ENCODE peak calls at places on chromosomes 3 and 15, in four cellular contexts. N is HL-60, K is GM12878, T is K562. I is an unnamed sample.

GRCh38 chr3:114406286-114406685 is 112.5 kb downstream of the TIGIT start:
- DNase-seq in N (no peak), K (no peak), T (no peak), I (no peak)

GRCh38 chr15:56042982-56043980 is 49.9 kb upstream of the NEDD4 start:
- DNase-seq in N (no peak), K (peak), T (no peak), I (no peak)

GRCh38 chr3:132268956-132269355 is 48.3 kb upstream of the ACP3 start:
- DNase-seq in N (no peak), K (no peak), T (no peak), I (no peak)

GRCh38 chr3:46097691-46098241 is 70.5 kb upstream of the XCR1 start:
- DNase-seq in N (peak), K (no peak), T (no peak), I (no peak)

GRCh38 chr15:52337198-52337853 is 41.7 kb upstream of the MYO5C start:
- DNase-seq in N (no peak), K (no peak), T (no peak), I (no peak)

GRCh38 chr15:31338879-31339557 is 12.4 kb downstream of the KLF13 start:
- DNase-seq in N (peak), K (peak), T (no peak), I (no peak)

GRCh38 chr3:58084788-58085543 is 76.7 kb downstream of the FLNB start:
- DNase-seq in N (no peak), K (peak), T (peak), I (no peak)

GRCh38 chr3:25438791-25439555 is 10.9 kb downstream of the RARB start:
- DNase-seq in N (no peak), K (no peak), T (no peak), I (no peak)

GRCh38 chr3:112519424-112520001 is 20.2 kb upstream of the BTLA start:
- DNase-seq in N (peak), K (peak), T (peak), I (peak)

GRCh38 chr3:71392277-71392676 is 191.3 kb downstream of the FOXP1 start:
- DNase-seq in N (no peak), K (no peak), T (no peak), I (no peak)

GRCh38 chr3:101695779-101696372 is 9.4 kb upstream of the RPL24 start:
- DNase-seq in N (no peak), K (no peak), T (peak), I (no peak)

GRCh38 chr15:59160880-59161593 is 45.6 kb upstream of the LDHAL6B start:
- DNase-seq in N (no peak), K (no peak), T (peak), I (no peak)

GRCh38 chr15:51503003-51503402 is 119.6 kb downstream of the DMXL2 start:
- DNase-seq in N (no peak), K (no peak), T (no peak), I (no peak)

GRCh38 chr3:168847293-168847883 is 751.7 kb upstream of the GOLIM4 start:
- DNase-seq in N (no peak), K (peak), T (no peak), I (no peak)

GRCh38 chr15:65298731-65299130 is 2.9 kb downstream of the RNU5A-1 start:
- DNase-seq in N (no peak), K (no peak), T (no peak), I (no peak)

GRCh38 chr3:9023191-9023590 is 59.9 kb upstream of the RAD18 start:
- DNase-seq in N (no peak), K (no peak), T (no peak), I (no peak)

GRCh38 chr15:101329309-101329863 is 34.3 kb upstream of the SNRPA1 start:
- DNase-seq in N (no peak), K (no peak), T (no peak), I (no peak)

GRCh38 chr3:43621406-43621973 is 321 bp downstream of the ANO10 start:
- DNase-seq in N (no peak), K (no peak), T (no peak), I (no peak)

GRCh38 chr3:129231331-129232119 is 17.9 kb upstream of the COPG1 start:
- DNase-seq in N (no peak), K (no peak), T (no peak), I (no peak)

GRCh38 chr3:121626495-121626894 is 33.3 kb downstream of the FBXO40 start:
- DNase-seq in N (no peak), K (no peak), T (no peak), I (no peak)

GRCh38 chr15:89127054-89127702 is 38.9 kb downstream of the ABHD2 start:
- DNase-seq in N (no peak), K (no peak), T (no peak), I (no peak)

GRCh38 chr3:31321620-31322019 is 211.1 kb upstream of the STT3B start:
- DNase-seq in N (no peak), K (no peak), T (no peak), I (no peak)

GRCh38 chr3:187742351-187743171 is 2.7 kb downstream of the BCL6 start:
- DNase-seq in N (peak), K (no peak), T (no peak), I (no peak)

GRCh38 chr15:24955549-24955929 is 752 bp downstream of the SNRPN start:
- DNase-seq in N (no peak), K (no peak), T (no peak), I (no peak)

GRCh38 chr15:57647791-57648130 is 56.1 kb downstream of the MYZAP start:
- DNase-seq in N (no peak), K (no peak), T (no peak), I (no peak)

GRCh38 chr3:97932387-97932801 is 39.8 kb downstream of the RIOX2 start:
- DNase-seq in N (no peak), K (no peak), T (peak), I (no peak)

GRCh38 chr3:43194490-43195115 is 88.7 kb upstream of the POMGNT2 start:
- DNase-seq in N (no peak), K (no peak), T (no peak), I (no peak)

GRCh38 chr3:83765971-83766370 is 1192.8 kb upstream of the CADM2 start:
- DNase-seq in N (no peak), K (no peak), T (no peak), I (no peak)

GRCh38 chr3:184884359-184885017 is 72.5 kb downstream of the VPS8 start:
- DNase-seq in N (no peak), K (peak), T (no peak), I (peak)

GRCh38 chr15:88920186-88920891 is 7.2 kb upstream of the MFGE8 start:
- DNase-seq in N (no peak), K (no peak), T (no peak), I (no peak)

GRCh38 chr15:61621146-61621545 is 392.0 kb upstream of the RORA start:
- DNase-seq in N (no peak), K (no peak), T (peak), I (no peak)

GRCh38 chr3:107969994-107970896 is 120.6 kb downstream of the CD47 start:
- DNase-seq in N (no peak), K (no peak), T (no peak), I (no peak)

GRCh38 chr15:31019986-31020385 is 28.6 kb upstream of the MTMR10 start:
- DNase-seq in N (no peak), K (no peak), T (no peak), I (no peak)

GRCh38 chr15:83854950-83855707 is 201.2 kb downstream of the ADAMTSL3 start:
- DNase-seq in N (no peak), K (no peak), T (no peak), I (no peak)

GRCh38 chr3:152272771-152273242 is 4.1 kb downstream of the MBNL1 start:
- DNase-seq in N (no peak), K (no peak), T (no peak), I (no peak)

GRCh38 chr15:38389924-38390542 is 63.9 kb upstream of the FAM98B start:
- DNase-seq in N (peak), K (peak), T (peak), I (no peak)
- TF ChIP-seq SPI1 in N (no peak), K (no peak), T (no peak), I (no peak)

GRCh38 chr15:79640206-79640605 is 208.1 kb downstream of the MINAR1 start:
- DNase-seq in N (no peak), K (no peak), T (no peak), I (no peak)
- TF ChIP-seq POLR2AphosphoS5 in N (no peak), K (no peak), T (no peak), I (no peak)

GRCh38 chr15:68608206-68608843 is 29.5 kb downstream of the CORO2B start:
- DNase-seq in N (no peak), K (no peak), T (no peak), I (no peak)
- TF ChIP-seq SPI1 in N (no peak), K (no peak), T (no peak), I (no peak)

DNA sequence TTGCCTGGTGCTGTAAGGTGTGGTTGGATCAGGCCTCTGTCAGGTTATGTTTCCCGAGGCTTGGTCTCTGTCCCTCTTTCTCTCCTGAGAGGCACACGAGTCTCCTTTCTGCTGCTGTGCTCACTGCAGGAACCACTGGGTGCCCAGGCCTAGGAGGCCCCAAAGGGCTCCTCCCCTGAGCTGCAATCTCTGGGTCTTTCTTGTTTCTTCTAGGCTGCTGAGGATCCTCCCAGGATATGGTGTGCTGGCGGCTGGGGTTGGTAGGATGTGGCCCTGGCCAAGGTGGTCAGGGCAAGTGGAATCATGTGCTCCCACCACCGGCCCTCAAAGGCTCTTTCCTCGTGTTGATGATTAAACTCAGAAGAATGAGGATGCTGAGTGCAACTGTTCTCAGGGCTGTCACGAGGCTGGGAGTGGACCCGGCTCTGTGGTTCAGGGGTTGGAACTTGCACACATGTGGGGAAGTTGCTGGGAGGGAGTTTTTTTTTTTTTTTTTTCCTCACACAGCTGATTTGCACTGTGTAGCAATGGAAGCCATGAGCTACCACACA is 43.6 kb upstream of the CTSH start:
- DNase-seq in N (peak), K (peak), T (no peak), I (no peak)
- TF ChIP-seq POLR2AphosphoS5 in N (no peak), K (no peak), T (no peak), I (no peak)

GRCh38 chr3:27584874-27585273 is 100.7 kb upstream of the SLC4A7 start:
- DNase-seq in N (no peak), K (no peak), T (no peak), I (no peak)

GRCh38 chr3:27585429-27585828 is 101.2 kb upstream of the SLC4A7 start:
- DNase-seq in N (no peak), K (no peak), T (no peak), I (no peak)

GRCh38 chr3:27577504-27577903 is 93.3 kb upstream of the SLC4A7 start:
- DNase-seq in N (no peak), K (no peak), T (no peak), I (no peak)

GRCh38 chr3:27578032-27578431 is 93.8 kb upstream of the SLC4A7 start:
- DNase-seq in N (no peak), K (no peak), T (no peak), I (no peak)

DNA sequence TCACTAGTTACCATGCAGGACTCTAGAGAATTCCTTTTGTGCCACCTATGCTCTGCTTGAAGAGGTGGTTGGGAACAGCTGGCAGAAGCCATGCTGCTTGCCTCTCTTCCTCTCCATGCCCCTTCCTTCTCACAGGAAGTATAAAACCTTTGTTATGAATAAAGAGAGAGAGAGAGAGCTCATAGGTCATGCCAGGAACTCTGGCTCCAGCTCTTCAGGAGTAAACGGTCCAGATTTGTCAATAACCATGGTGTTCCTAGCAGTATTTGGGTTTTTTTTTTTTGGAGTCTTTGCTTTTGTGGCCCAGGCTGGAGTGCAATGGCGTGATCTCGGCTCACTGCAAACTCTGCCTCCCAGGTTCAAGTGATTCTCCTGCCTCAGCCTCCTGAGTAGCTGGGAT is 97.7 kb upstream of the SLC4A7 start:
- DNase-seq in N (no peak), K (no peak), T (no peak), I (no peak)
- TF ChIP-seq SPI1 in N (no peak), K (no peak), T (no peak), I (no peak)

GRCh38 chr15:73654659-73655058 is 21.5 kb upstream of the NPTN start:
- DNase-seq in N (no peak), K (no peak), T (no peak), I (no peak)

GRCh38 chr15:73647259-73648026 is 14.3 kb upstream of the NPTN start:
- DNase-seq in N (no peak), K (no peak), T (no peak), I (no peak)

GRCh38 chr15:73655724-73656123 is 22.5 kb upstream of the NPTN start:
- DNase-seq in N (no peak), K (no peak), T (no peak), I (no peak)

GRCh38 chr15:73648027-73648295 is 14.8 kb upstream of the NPTN start:
- DNase-seq in N (no peak), K (no peak), T (no peak), I (no peak)

GRCh38 chr15:73650387-73651126 is 17.4 kb upstream of the NPTN start:
- DNase-seq in N (peak), K (no peak), T (no peak), I (no peak)
- TF ChIP-seq POLR2AphosphoS5 in N (no peak), K (no peak), T (no peak), I (no peak)

GRCh38 chr15:80890341-80890972 is 99.2 kb downstream of the MESD start:
- DNase-seq in N (peak), K (no peak), T (no peak), I (no peak)
- TF ChIP-seq SPI1 in N (no peak), K (no peak), T (no peak), I (no peak)

GRCh38 chr3:157148123-157148889 is 11.6 kb downstream of the CCNL1 start:
- DNase-seq in N (no peak), K (no peak), T (no peak), I (no peak)
- TF ChIP-seq POLR2AphosphoS5 in N (no peak), K (peak), T (peak), I (peak)

GRCh38 chr3:50472958-50473357 is 30.5 kb downstream of the CACNA2D2 start:
- DNase-seq in N (no peak), K (no peak), T (no peak), I (no peak)
- TF ChIP-seq SPI1 in N (no peak), K (no peak), T (no peak), I (no peak)

GRCh38 chr3:12303532-12303931 is 14.7 kb downstream of the PPARG start:
- DNase-seq in N (peak), K (no peak), T (no peak), I (no peak)

GRCh38 chr3:12303998-12304397 is 15.1 kb downstream of the PPARG start:
- DNase-seq in N (peak), K (no peak), T (no peak), I (no peak)

GRCh38 chr3:12301031-12301430 is 12.2 kb downstream of the PPARG start:
- DNase-seq in N (no peak), K (no peak), T (no peak), I (no peak)

GRCh38 chr3:12301513-12301912 is 12.6 kb downstream of the PPARG start:
- DNase-seq in N (no peak), K (no peak), T (no peak), I (no peak)

GRCh38 chr3:12302564-12302963 is 13.7 kb downstream of the PPARG start:
- DNase-seq in N (no peak), K (no peak), T (no peak), I (no peak)
- TF ChIP-seq POLR2AphosphoS5 in N (no peak), K (no peak), T (no peak), I (no peak)

I was measured in GM12891.